ENCODE peak calls at places on chromosomes 3 and 15, in five cellular contexts. P is H9, K is mesendoderm, A is IMR-90, I is mesenchymal stem cell. X is an unnamed sample.

GRCh38 chr3:27554706-27555105 is 70.5 kb upstream of the SLC4A7 start:
- DNase-seq in P (no peak), I (no peak), A (no peak), K (no peak), X (no peak)

GRCh38 chr15:98280576-98280975 is 320.1 kb downstream of the ARRDC4 start:
- DNase-seq in P (no peak), K (no peak), I (no peak), A (no peak), X (no peak)

GRCh38 chr3:194508486-194509449 is 22.0 kb upstream of the ATP13A3 start:
- DNase-seq in K (no peak), P (no peak), I (no peak), A (no peak), X (no peak)

GRCh38 chr3:195807681-195808121 is 4.0 kb downstream of the MUC4 start:
- DNase-seq in I (no peak), P (no peak), K (no peak), A (no peak), X (no peak)

GRCh38 chr15:76179023-76179422 is 119.2 kb downstream of the TMEM266 start:
- DNase-seq in I (no peak), P (no peak), K (no peak), A (no peak), X (no peak)

GRCh38 chr15:73338058-73338457 is 30.7 kb downstream of the HCN4 start:
- DNase-seq in P (no peak), K (no peak), A (no peak), I (no peak), X (no peak)

GRCh38 chr3:67382551-67382950 is 271.9 kb downstream of the SUCLG2 start:
- DNase-seq in P (no peak), K (peak), A (peak), I (no peak), X (no peak)

GRCh38 chr3:29822051-29822450 is 541.2 kb downstream of the RBMS3 start:
- DNase-seq in A (peak), P (no peak), I (peak), K (no peak), X (no peak)

GRCh38 chr3:5205165-5205941 is 17.8 kb downstream of the EDEM1 start:
- DNase-seq in A (peak), K (no peak), P (no peak), I (no peak), X (no peak)

GRCh38 chr15:41105348-41106334 is 10.4 kb downstream of the INO80 start:
- DNase-seq in I (no peak), P (no peak), K (no peak), A (no peak), X (no peak)

GRCh38 chr3:70400194-70400593 is 87.8 kb upstream of the MDFIC2 start:
- DNase-seq in P (no peak), K (no peak), A (no peak), I (no peak), X (no peak)

GRCh38 chr15:38603672-38604071 is 39.1 kb upstream of the RASGRP1 start:
- DNase-seq in A (no peak), I (no peak), K (no peak), P (no peak), X (no peak)

GRCh38 chr15:38598749-38599148 is 34.1 kb upstream of the RASGRP1 start:
- DNase-seq in P (no peak), A (no peak), I (no peak), K (no peak), X (no peak)

GRCh38 chr15:38600241-38600640 is 35.6 kb upstream of the RASGRP1 start:
- DNase-seq in A (no peak), K (no peak), P (no peak), I (no peak), X (no peak)

GRCh38 chr15:38605744-38606143 is 41.1 kb upstream of the RASGRP1 start:
- DNase-seq in P (no peak), A (no peak), I (no peak), K (no peak), X (no peak)

DNA sequence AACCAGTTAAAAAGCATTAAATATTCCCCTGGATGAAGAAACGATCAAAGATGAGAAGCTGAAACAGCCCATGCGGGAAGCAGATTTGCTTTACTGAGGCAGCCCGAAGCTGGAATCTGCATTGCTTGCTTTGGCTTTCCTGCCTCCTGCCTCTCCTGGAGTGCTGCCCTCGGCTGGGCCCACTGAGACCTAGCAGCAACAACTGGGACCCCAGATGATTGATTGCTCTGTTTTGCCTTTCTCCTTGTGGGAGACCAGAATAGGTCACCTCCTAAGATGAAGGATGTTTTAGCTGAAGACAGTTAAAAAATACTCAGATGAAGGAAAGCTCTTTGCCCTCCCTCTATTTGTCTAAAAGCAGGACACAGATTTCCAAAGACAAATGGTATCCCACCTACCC is 38.7 kb upstream of the RASGRP1 start:
- DNase-seq in I (no peak), K (peak), P (peak), A (no peak), X (no peak)
- H2BK120ac ChIP-seq in I (no peak), K (no peak), P (no peak), A (no peak), X (no peak)

GRCh38 chr15:78979456-78980320 is 34.8 kb upstream of the CTSH start:
- DNase-seq in A (peak), K (peak), P (peak), I (peak), X (peak)
- H2BK120ac ChIP-seq in A (peak), K (no peak), P (no peak), I (no peak), X (peak)

GRCh38 chr3:3635109-3635508 is 164.1 kb upstream of the LRRN1 start:
- DNase-seq in P (no peak), I (no peak), K (no peak), A (no peak), X (no peak)
- H2BK120ac ChIP-seq in P (no peak), I (no peak), K (no peak), A (no peak), X (no peak)

GRCh38 chr3:112688085-112688769 is 47.3 kb upstream of the CCDC80 start:
- DNase-seq in A (no peak), I (peak), P (no peak), K (no peak), X (no peak)

GRCh38 chr3:112688819-112689218 is 47.9 kb upstream of the CCDC80 start:
- DNase-seq in I (no peak), K (no peak), P (no peak), A (no peak), X (no peak)

GRCh38 chr3:112687621-112688020 is 46.7 kb upstream of the CCDC80 start:
- DNase-seq in A (no peak), I (no peak), P (no peak), K (no peak), X (no peak)

GRCh38 chr3:112689385-112689784 is 48.4 kb upstream of the CCDC80 start:
- DNase-seq in I (no peak), P (no peak), A (no peak), K (no peak), X (no peak)

GRCh38 chr3:112689989-112690388 is 49.0 kb upstream of the CCDC80 start:
- DNase-seq in A (no peak), K (no peak), I (no peak), P (no peak), X (no peak)
- H2BK120ac ChIP-seq in A (peak), K (peak), I (no peak), P (no peak), X (no peak)

DNA sequence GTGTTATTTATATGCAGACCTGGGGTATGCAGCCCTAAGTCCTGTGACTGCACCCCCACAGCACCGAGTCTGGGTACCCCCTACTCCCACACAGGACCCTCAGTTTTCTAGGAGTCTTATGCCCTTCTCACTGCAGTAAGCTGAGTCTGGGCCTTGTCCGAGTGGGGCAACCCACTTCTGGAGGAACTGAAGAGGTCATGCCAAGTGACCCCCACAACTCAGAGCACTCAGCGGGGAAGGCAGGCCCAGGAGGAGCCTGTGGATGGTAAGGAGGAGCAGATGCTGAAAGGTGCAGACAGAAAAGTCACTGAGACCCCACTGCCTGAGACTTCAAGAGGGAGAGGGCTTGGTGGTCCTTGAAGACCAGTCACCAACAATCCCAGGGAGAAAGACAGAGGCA is 56.1 kb upstream of the FGD5 start:
- DNase-seq in A (no peak), K (no peak), I (no peak), P (peak), X (no peak)
- H2BK120ac ChIP-seq in A (no peak), K (no peak), I (no peak), P (no peak), X (no peak)

DNA sequence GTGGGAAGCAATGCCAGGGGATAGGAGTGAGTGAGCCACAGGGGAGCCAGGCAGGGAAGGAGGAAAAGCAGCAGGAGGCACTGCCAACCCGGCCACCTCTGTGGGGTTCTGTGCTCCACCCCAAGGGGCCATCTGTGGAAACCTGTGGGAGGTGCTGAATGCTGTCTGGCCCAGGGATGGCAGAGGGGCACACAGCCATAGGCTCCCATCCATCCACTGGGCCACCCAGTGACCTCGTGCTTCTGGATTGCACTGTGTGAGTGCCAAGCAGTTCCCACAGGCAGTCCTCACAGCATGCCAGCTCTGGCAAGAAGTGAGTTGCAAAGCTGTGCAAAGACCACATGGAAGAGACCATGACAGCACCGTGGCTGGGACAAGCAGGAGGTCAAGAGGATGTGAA is 27.5 kb downstream of the DNAJB8 start:
- DNase-seq in A (peak), K (no peak), I (no peak), P (no peak), X (no peak)
- H2BK120ac ChIP-seq in A (no peak), K (no peak), I (no peak), P (no peak), X (no peak)